ENCODE peak calls at places on chromosomes 11 and 22, in six cellular contexts. J is GM20000, W is lower lobe of right lung, U is PC-3, L is right lobe of liver, Q is NCI-H146. D is an unnamed sample.
A peak's percentile ranks its signal among the peaks of the same experiment; 100 is the strongest.

GRCh38 chr11:102293873-102294601 is 23.2 kb upstream of the BIRC3 start:
- DNase-seq in J (peak; percentile 62), W (no peak), U (peak; percentile 80), L (no peak), Q (peak; percentile 50), D (peak; percentile 72)

GRCh38 chr22:25403284-25403606 is 161.2 kb upstream of the GRK3 start:
- DNase-seq in J (no peak), W (no peak), U (no peak), L (no peak), Q (no peak), D (no peak)

GRCh38 chr22:31346733-31347250 is 646 bp upstream of the PATZ1 start:
- DNase-seq in J (peak; percentile 81), W (peak; percentile 67), U (peak; percentile 62), L (peak; percentile 89), Q (peak; percentile 72), D (peak; percentile 47)

GRCh38 chr11:119422505-119423416 is at the start of gene THY1:
- DNase-seq in J (peak; percentile 6), W (no peak), U (no peak), L (no peak), Q (peak; percentile 81), D (peak; percentile 34)

GRCh38 chr22:26328221-26328620 is 100.8 kb upstream of the ASPHD2 start:
- DNase-seq in J (no peak), W (no peak), U (no peak), L (no peak), Q (no peak), D (no peak)

GRCh38 chr11:19433791-19434190 is 193.0 kb upstream of the E2F8 start:
- DNase-seq in J (no peak), W (no peak), U (no peak), L (no peak), Q (no peak), D (no peak)

GRCh38 chr11:76830639-76831312 is 29.9 kb upstream of the ACER3 start:
- DNase-seq in J (no peak), W (no peak), U (peak; percentile 82), L (no peak), Q (no peak), D (peak; percentile 17)

GRCh38 chr11:65576867-65577755 is 1.3 kb downstream of the EHBP1L1 start:
- DNase-seq in J (no peak), W (peak; percentile 85), U (peak; percentile 94), L (peak; percentile 75), Q (peak; percentile 11), D (peak; percentile 86)

GRCh38 chr11:6755303-6755952 is 16.3 kb downstream of the OR2AG2 start:
- DNase-seq in J (peak; percentile 38), W (no peak), U (peak; percentile 60), L (no peak), Q (peak; percentile 20), D (peak; percentile 27)

GRCh38 chr11:102664001-102664752 is 39.0 kb upstream of the MMP20 start:
- DNase-seq in J (no peak), W (no peak), U (peak; percentile 45), L (no peak), Q (no peak), D (peak; percentile 7)

GRCh38 chr22:48104786-48105185 is 1342.3 kb downstream of the TBC1D22A start:
- DNase-seq in J (no peak), W (no peak), U (no peak), L (no peak), Q (no peak), D (no peak)

GRCh38 chr11:61657566-61657965 is 22.6 kb upstream of the DAGLA start:
- DNase-seq in J (no peak), W (no peak), U (peak; percentile 89), L (no peak), Q (peak; percentile 77), D (no peak)

GRCh38 chr11:20029193-20029592 is 131.1 kb downstream of the DBX1 start:
- DNase-seq in J (no peak), W (no peak), U (no peak), L (no peak), Q (no peak), D (no peak)

GRCh38 chr22:39220897-39221850 is 23.6 kb downstream of the PDGFB start:
- DNase-seq in J (no peak), W (peak; percentile 31), U (peak; percentile 24), L (peak; percentile 19), Q (no peak), D (no peak)

GRCh38 chr22:28948404-28948803 is 65.0 kb downstream of the ZNRF3 start:
- DNase-seq in J (no peak), W (no peak), U (no peak), L (no peak), Q (no peak), D (no peak)

GRCh38 chr11:73234403-73235181 is 16.5 kb downstream of the P2RY2 start:
- DNase-seq in J (no peak), W (no peak), U (no peak), L (peak; percentile 50), Q (no peak), D (no peak)

GRCh38 chr22:30990675-30991074 is 21.6 kb downstream of the TUG1 start:
- DNase-seq in J (no peak), W (no peak), U (no peak), L (no peak), Q (no peak), D (no peak)

GRCh38 chr22:34429314-34429713 is 509.0 kb upstream of the LARGE1 start:
- DNase-seq in J (no peak), W (no peak), U (peak; percentile 3), L (no peak), Q (no peak), D (no peak)

GRCh38 chr22:38176170-38176741 is 5.4 kb downstream of the PLA2G6 start:
- DNase-seq in J (peak; percentile 57), W (peak; percentile 79), U (no peak), L (peak; percentile 79), Q (no peak), D (peak; percentile 99)

GRCh38 chr22:38201718-38202436 is at the start of gene MAFF:
- DNase-seq in J (peak; percentile 97), W (peak; percentile 98), U (peak; percentile 94), L (peak; percentile 97), Q (peak; percentile 86), D (peak; percentile 95)

GRCh38 chr11:95044010-95044409 is 5.2 kb upstream of the KDM4F start:
- DNase-seq in J (no peak), W (no peak), U (no peak), L (no peak), Q (no peak), D (no peak)

GRCh38 chr11:96447711-96448110 is 57.9 kb downstream of the JRKL start:
- DNase-seq in J (no peak), W (no peak), U (no peak), L (no peak), Q (no peak), D (no peak)

GRCh38 chr11:22625448-22626287 is at the start of gene FANCF:
- DNase-seq in J (peak; percentile 90), W (peak; percentile 94), U (peak; percentile 96), L (peak; percentile 91), Q (peak; percentile 94), D (peak; percentile 98)

GRCh38 chr11:134293119-134294113 is 17.2 kb downstream of the GLB1L3 start:
- DNase-seq in J (no peak), W (no peak), U (no peak), L (no peak), Q (no peak), D (no peak)

GRCh38 chr22:22235564-22235963 is 9.0 kb upstream of the VPREB1 start:
- DNase-seq in J (peak; percentile 70), W (no peak), U (peak; percentile 32), L (no peak), Q (peak; percentile 40), D (peak; percentile 16)

GRCh38 chr11:66002648-66003225 is 434 bp downstream of the BANF1 start:
- DNase-seq in J (peak; percentile 88), W (peak; percentile 73), U (peak; percentile 63), L (peak; percentile 87), Q (no peak), D (peak; percentile 61)

GRCh38 chr11:73249304-73249703 is 22.8 kb upstream of the P2RY6 start:
- DNase-seq in J (no peak), W (no peak), U (peak; percentile 33), L (peak; percentile 13), Q (no peak), D (no peak)

GRCh38 chr11:125412509-125412908 is 83.6 kb downstream of the FEZ1 start:
- DNase-seq in J (no peak), W (no peak), U (no peak), L (no peak), Q (no peak), D (no peak)